ENCODE peak calls at places on chromosome 7, in eight cellular contexts. K, A, T, B, X, U, H and S are unnamed samples.

GRCh38 chr7:39406464-39406863 is 159.7 kb upstream of the YAE1 start:
- DNase-seq in K (no peak), A (no peak), T (no peak), B (no peak), X (peak; percentile 65), U (no peak), H (no peak), S (no peak)

GRCh38 chr7:71329030-71329668 is 197.2 kb downstream of the GALNT17 start:
- DNase-seq in K (no peak), A (no peak), T (no peak), B (no peak), X (no peak), U (no peak), H (no peak), S (no peak)

GRCh38 chr7:11858668-11859302 is 26.8 kb upstream of the THSD7A start:
- DNase-seq in K (no peak), A (no peak), T (no peak), B (no peak), X (no peak), U (no peak), H (no peak), S (no peak)

GRCh38 chr7:81175291-81175942 is 256.6 kb upstream of the SEMA3C start:
- DNase-seq in K (no peak), A (no peak), T (no peak), B (no peak), X (no peak), U (peak; percentile 34), H (no peak), S (no peak)

GRCh38 chr7:130273863-130274262 is 7.2 kb downstream of the CPA2 start:
- DNase-seq in K (peak; percentile 6), A (no peak), T (no peak), B (no peak), X (no peak), U (peak; percentile 51), H (no peak), S (no peak)

GRCh38 chr7:124452176-124452575 is 313.4 kb downstream of the GPR37 start:
- DNase-seq in K (no peak), A (no peak), T (no peak), B (no peak), X (no peak), U (no peak), H (no peak), S (no peak)

GRCh38 chr7:130593033-130593432 is 75.5 kb downstream of the COPG2 start:
- DNase-seq in K (no peak), A (no peak), T (no peak), B (no peak), X (no peak), U (peak; percentile 2), H (no peak), S (no peak)

GRCh38 chr7:28409716-28410627 is 2.3 kb upstream of the CREB5 start:
- DNase-seq in K (peak; percentile 5), A (no peak), T (no peak), B (peak; percentile 41), X (peak; percentile 63), U (peak; percentile 55), H (no peak), S (peak; percentile 30)

GRCh38 chr7:50792342-50793114 is 9.8 kb upstream of the GRB10 start:
- DNase-seq in K (no peak), A (no peak), T (peak; percentile 80), B (peak; percentile 32), X (peak; percentile 82), U (peak; percentile 75), H (no peak), S (peak; percentile 19)

GRCh38 chr7:111439977-111440376 is 122.3 kb downstream of the IMMP2L start:
- DNase-seq in K (no peak), A (no peak), T (no peak), B (no peak), X (no peak), U (peak; percentile 62), H (no peak), S (peak; percentile 29)